ENCODE peak calls at places on chromosome 16, in nine cellular contexts. E is A549, R is NB4, D is transverse colon, B is sigmoid colon, V is stomach, T is lower leg skin, C is GM12891, Y is heart left ventricle. J is an unnamed sample.

GRCh38 chr16:24801761-24802302 is 43.9 kb upstream of the SLC5A11 start:
- DNase-seq in E (no peak), B (no peak), D (no peak), R (no peak), C (no peak), V (no peak), T (no peak), Y (no peak), J (no peak)

GRCh38 chr16:2048116-2048543 is 345 bp downstream of the TSC2 start:
- DNase-seq in T (no peak), R (no peak), C (no peak), V (no peak), B (no peak), D (peak; percentile 41), E (no peak), Y (no peak), J (no peak)

GRCh38 chr16:75288596-75289120 is 37.2 kb upstream of the BCAR1 start:
- DNase-seq in D (no peak), R (peak; percentile 95), E (no peak), T (no peak), Y (no peak), B (no peak), C (no peak), V (no peak), J (no peak)

GRCh38 chr16:31134625-31135534 is 647 bp downstream of the PRSS8 start:
- DNase-seq in R (peak; percentile 49), E (no peak), V (peak; percentile 78), Y (no peak), B (no peak), D (peak; percentile 77), T (no peak), C (no peak), J (no peak)

GRCh38 chr16:67884-68789 is 4.3 kb downstream of the RHBDF1 start:
- DNase-seq in B (peak; percentile 81), C (no peak), Y (no peak), R (no peak), T (no peak), D (no peak), E (no peak), V (no peak), J (no peak)

GRCh38 chr16:22284637-22285515 is 12.3 kb upstream of the POLR3E start:
- DNase-seq in T (no peak), R (no peak), B (no peak), C (no peak), D (no peak), V (no peak), E (no peak), Y (no peak), J (no peak)

GRCh38 chr16:77877712-77878111 is 89.3 kb downstream of the VAT1L start:
- DNase-seq in D (no peak), T (no peak), R (peak; percentile 26), E (peak; percentile 10), C (no peak), V (no peak), B (no peak), Y (no peak), J (peak; percentile 27)

GRCh38 chr16:46859719-46860152 is 24.4 kb upstream of the GPT2 start:
- DNase-seq in C (no peak), V (peak; percentile 56), T (no peak), D (peak; percentile 59), E (peak; percentile 80), Y (no peak), B (no peak), R (peak; percentile 64), J (peak; percentile 84)

GRCh38 chr16:11271610-11272009 is 1.8 kb downstream of the PRM3 start:
- DNase-seq in B (no peak), R (no peak), V (no peak), T (no peak), C (no peak), D (no peak), E (no peak), Y (no peak), J (no peak)

GRCh38 chr16:35506898-35507194 is 2047.4 kb downstream of the TP53TG3F start:
- DNase-seq in R (no peak), E (no peak), Y (no peak), D (no peak), C (no peak), T (no peak), V (no peak), B (no peak), J (no peak)

GRCh38 chr16:35731341-35732040 is 2272.1 kb downstream of the TP53TG3F start:
- DNase-seq in T (no peak), V (no peak), Y (no peak), C (no peak), R (no peak), B (no peak), E (no peak), D (no peak), J (no peak)

GRCh38 chr16:87017388-87018012 is 299.7 kb downstream of the C16orf95 start:
- DNase-seq in V (no peak), Y (no peak), T (no peak), C (no peak), B (peak; percentile 22), D (no peak), E (peak; percentile 56), R (peak; percentile 98), J (peak; percentile 94)

GRCh38 chr16:55491691-55492090 is 12.7 kb downstream of the MMP2 start:
- DNase-seq in R (no peak), D (no peak), T (peak; percentile 24), B (no peak), C (no peak), V (no peak), E (no peak), Y (no peak), J (no peak)

GRCh38 chr16:70738083-70738977 is 52.5 kb upstream of the MTSS2 start:
- DNase-seq in C (no peak), R (peak; percentile 88), D (peak; percentile 56), T (no peak), V (peak; percentile 43), Y (peak; percentile 82), B (peak; percentile 94), E (peak; percentile 83), J (peak; percentile 75)

GRCh38 chr16:8621221-8621571 is 302 bp upstream of the METTL22 start:
- DNase-seq in R (no peak), D (no peak), V (no peak), B (no peak), C (no peak), Y (no peak), T (no peak), E (no peak), J (no peak)

GRCh38 chr16:3004319-3004718 is 8.4 kb upstream of the CLDN9 start:
- DNase-seq in D (no peak), T (no peak), E (no peak), R (peak; percentile 56), B (no peak), Y (no peak), C (no peak), V (no peak), J (no peak)

GRCh38 chr16:88381820-88382451 is 823 bp upstream of the ZNF469 start:
- DNase-seq in T (no peak), R (no peak), B (peak; percentile 60), D (no peak), C (no peak), E (no peak), Y (no peak), V (no peak), J (no peak)

GRCh38 chr16:78194948-78195347 is 95.5 kb downstream of the WWOX start:
- DNase-seq in T (no peak), E (no peak), V (no peak), Y (no peak), B (no peak), D (no peak), R (no peak), C (no peak), J (no peak)

GRCh38 chr16:4873091-4873490 is 25.8 kb downstream of the UBN1 start:
- DNase-seq in R (no peak), Y (no peak), B (no peak), D (no peak), C (no peak), E (no peak), V (no peak), T (no peak), J (no peak)

DNA sequence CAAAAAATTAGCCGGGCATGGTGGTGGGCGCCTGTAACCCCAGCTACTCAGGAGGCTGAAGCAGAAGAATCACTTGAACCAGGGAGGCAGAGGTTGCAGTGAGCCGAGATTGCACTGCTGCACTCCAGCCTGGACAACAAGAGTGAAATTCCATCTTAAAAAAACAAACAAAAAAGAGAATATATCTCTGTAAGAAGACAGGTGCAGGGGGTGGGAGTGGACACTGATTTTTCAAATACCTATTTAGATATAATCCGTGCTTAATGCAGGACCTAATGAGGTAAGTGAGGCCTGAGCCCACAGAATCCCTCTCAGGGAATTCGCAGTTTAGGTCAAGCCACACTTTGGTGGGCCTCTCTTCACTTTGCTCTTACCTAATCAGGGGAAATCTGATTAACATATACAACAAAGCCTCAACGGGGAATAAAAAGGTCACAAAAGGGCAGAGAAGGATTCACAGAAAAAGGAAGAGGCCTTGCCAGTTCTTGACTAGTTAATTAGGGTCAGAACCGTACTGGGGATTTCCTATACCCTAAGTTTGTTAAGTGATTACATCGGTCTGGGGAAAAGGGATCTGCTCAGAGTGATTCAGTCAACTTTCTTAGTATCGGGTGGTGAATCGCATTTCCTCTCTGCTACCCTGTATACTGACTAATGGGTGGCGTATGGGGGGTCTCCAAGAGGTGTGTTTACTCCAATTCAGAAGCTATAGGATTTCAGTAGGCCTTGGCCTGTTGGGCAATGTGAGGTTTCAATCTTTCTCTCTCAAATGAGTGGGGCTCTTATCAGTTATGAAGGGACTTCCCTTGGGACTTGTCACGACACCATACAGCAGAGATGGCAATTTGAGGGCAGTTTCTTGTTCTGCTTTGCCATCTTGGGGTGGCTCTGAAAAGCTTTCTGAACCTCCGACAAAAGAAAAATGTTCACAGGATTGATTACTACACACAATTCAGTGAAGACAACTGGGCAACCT is 1.9 kb upstream of the NFAT5 start:
- DNase-seq in D (no peak), B (no peak), R (peak; percentile 96), C (no peak), Y (no peak), T (no peak), V (no peak), E (no peak), J (no peak)
- TF ChIP-seq POLR2A in D (no peak), B (no peak), R (peak; percentile 17), C (peak; percentile 61), Y (no peak), T (no peak), V (no peak), E (no peak), J (no peak)

GRCh38 chr16:20866161-20866772 is 33.9 kb downstream of the DCUN1D3 start:
- DNase-seq in R (peak; percentile 63), E (peak; percentile 76), B (peak; percentile 73), T (no peak), Y (no peak), D (peak; percentile 17), V (peak; percentile 27), C (no peak), J (peak; percentile 75)
- TF ChIP-seq POLR2A in R (no peak), E (no peak), B (no peak), T (no peak), Y (no peak), D (no peak), V (no peak), C (no peak), J (no peak)

GRCh38 chr16:89562027-89562599 is 1.6 kb downstream of the RPL13 start:
- DNase-seq in R (peak; percentile 34), E (no peak), T (no peak), V (peak; percentile 37), C (no peak), Y (no peak), D (peak; percentile 58), B (no peak), J (no peak)
- TF ChIP-seq POLR2A in R (no peak), E (no peak), T (no peak), V (no peak), C (peak; percentile 54), Y (no peak), D (no peak), B (no peak), J (no peak)

GRCh38 chr16:58494981-58495860 is 4.7 kb upstream of the NDRG4 start:
- DNase-seq in V (peak; percentile 57), Y (peak; percentile 91), E (peak; percentile 93), R (peak; percentile 71), C (peak; percentile 85), D (peak; percentile 43), T (no peak), B (peak; percentile 83), J (peak; percentile 92)
- TF ChIP-seq POLR2A in V (no peak), Y (no peak), E (no peak), R (no peak), C (no peak), D (no peak), T (no peak), B (no peak), J (no peak)